ENCODE peak calls at places on chromosomes 6 and 20, in four cellular contexts. B is ascending aorta, P is DND-41, Z is HFF-Myc. O is an unnamed sample.

GRCh38 chr20:56609321-56609720 is 19.8 kb upstream of the TFAP2C start:
- DNase-seq in B (no peak), Z (no peak), P (no peak), O (no peak)

GRCh38 chr6:141521440-141521839 is 611.3 kb upstream of the GJE1 start:
- DNase-seq in Z (no peak), P (no peak), B (no peak), O (no peak)

GRCh38 chr20:57214427-57214826 is 52.0 kb downstream of the BMP7 start:
- DNase-seq in Z (no peak), B (no peak), P (no peak), O (no peak)

GRCh38 chr6:26411751-26412150 is 9.7 kb downstream of the BTN3A1 start:
- DNase-seq in P (no peak), B (no peak), Z (no peak), O (no peak)

GRCh38 chr20:34709836-34710567 is 5.9 kb downstream of the TP53INP2 start:
- DNase-seq in B (peak; percentile 80), Z (no peak), P (no peak), O (no peak)

GRCh38 chr6:145116591-145117178 is 618.6 kb downstream of the EPM2A start:
- DNase-seq in Z (no peak), P (no peak), B (no peak), O (no peak)

GRCh38 chr20:50595988-50596693 is 86.0 kb downstream of the PTPN1 start:
- DNase-seq in P (no peak), B (no peak), Z (no peak), O (no peak)

GRCh38 chr6:116971959-116972358 is 94.9 kb downstream of the RFX6 start:
- DNase-seq in B (no peak), P (peak; percentile 44), Z (peak; percentile 3), O (peak; percentile 44)

GRCh38 chr20:9300534-9300933 is 213.9 kb upstream of the LAMP5 start:
- DNase-seq in B (no peak), P (no peak), Z (no peak), O (no peak)

GRCh38 chr6:142816024-142816423 is 129.0 kb downstream of the HIVEP2 start:
- DNase-seq in Z (no peak), B (no peak), P (no peak), O (no peak)

GRCh38 chr6:142790257-142790656 is 154.7 kb downstream of the HIVEP2 start:
- DNase-seq in P (no peak), Z (no peak), B (no peak), O (peak; percentile 19)

GRCh38 chr20:40955326-40955725 is 73.3 kb upstream of the TOP1 start:
- DNase-seq in Z (no peak), P (no peak), B (no peak), O (no peak)

DNA sequence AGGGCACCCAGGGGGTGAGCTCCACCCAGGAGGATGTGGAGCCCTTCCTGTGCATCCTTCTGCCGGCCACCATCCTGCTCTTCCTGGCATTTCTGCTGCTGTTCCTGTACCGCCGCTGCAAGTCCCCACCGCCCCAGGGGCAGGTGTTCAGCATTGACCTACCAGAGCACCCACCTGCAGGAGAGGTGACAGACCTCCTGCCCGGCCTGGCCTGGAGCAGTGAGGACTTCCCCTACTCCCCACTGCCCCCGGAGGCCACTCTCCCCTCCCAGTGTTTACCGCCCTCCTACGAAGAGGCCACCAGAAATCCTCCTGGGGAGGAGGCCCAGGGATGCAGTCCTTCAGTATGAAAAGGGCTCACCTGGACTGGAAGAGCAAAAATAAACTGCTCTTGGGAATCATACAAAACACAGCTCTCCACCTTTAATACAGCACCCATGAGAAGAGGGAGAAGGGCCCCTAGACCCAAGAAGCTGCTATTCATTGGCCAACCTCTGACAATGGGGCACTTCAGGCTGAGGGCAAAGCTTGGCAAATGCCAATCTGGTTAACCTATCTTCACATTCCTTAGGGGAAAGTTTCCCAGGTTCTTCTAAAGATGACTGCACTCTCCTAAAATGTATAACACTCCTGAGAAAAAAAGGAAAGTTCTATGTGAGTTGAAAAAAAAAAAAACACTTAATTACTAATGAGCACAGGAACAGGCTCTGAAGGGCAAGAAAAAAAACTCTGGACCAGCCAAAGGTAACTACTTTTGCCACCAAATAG is 5.0 kb downstream of the SMIM28 start:
- DNase-seq in Z (no peak), B (no peak), P (no peak), O (no peak)
- TF ChIP-seq CTCF in Z (no peak), B (no peak), P (peak; percentile 8), O (no peak)

GRCh38 chr6:137489410-137490371 is 4.5 kb downstream of the OLIG3 start:
- DNase-seq in B (no peak), Z (no peak), P (no peak), O (no peak)

GRCh38 chr6:137487947-137488735 is 6.1 kb downstream of the OLIG3 start:
- DNase-seq in P (no peak), B (no peak), Z (no peak), O (no peak)

GRCh38 chr6:137487181-137487910 is 6.8 kb downstream of the OLIG3 start:
- DNase-seq in Z (no peak), P (no peak), B (no peak), O (no peak)

GRCh38 chr6:137490506-137490905 is 3.7 kb downstream of the OLIG3 start:
- DNase-seq in P (no peak), B (no peak), Z (no peak), O (no peak)

GRCh38 chr6:137488736-137489409 is 5.3 kb downstream of the OLIG3 start:
- DNase-seq in P (no peak), B (no peak), Z (no peak), O (no peak)
- H3K4me3 ChIP-seq in P (no peak overlapping the region), B (peak overlapping the region; percentile 21), Z (no peak overlapping the region), O (no peak overlapping the region)

GRCh38 chr6:36807750-36808149 is 31.5 kb downstream of the CPNE5 start:
- DNase-seq in Z (no peak), B (no peak), P (no peak), O (no peak)

GRCh38 chr6:36807143-36807542 is 32.1 kb downstream of the CPNE5 start:
- DNase-seq in B (no peak), Z (no peak), P (no peak), O (no peak)

GRCh38 chr6:36805107-36805797 is 34.0 kb downstream of the CPNE5 start:
- DNase-seq in P (no peak), B (no peak), Z (no peak), O (no peak)

GRCh38 chr6:36804549-36804948 is 34.7 kb downstream of the CPNE5 start:
- DNase-seq in B (no peak), P (no peak), Z (no peak), O (no peak)

GRCh38 chr6:36805917-36806316 is 33.3 kb downstream of the CPNE5 start:
- DNase-seq in Z (no peak), B (no peak), P (no peak), O (no peak)
- TF ChIP-seq CTCF in Z (no peak), B (no peak), P (no peak), O (no peak)

GRCh38 chr6:100456881-100457220 is 7.9 kb downstream of the SIM1 start:
- DNase-seq in B (no peak), P (no peak), Z (no peak), O (no peak)

GRCh38 chr6:100456178-100456880 is 8.4 kb downstream of the SIM1 start:
- DNase-seq in P (no peak), B (no peak), Z (no peak), O (no peak)

GRCh38 chr6:100454571-100455229 is 10.0 kb downstream of the SIM1 start:
- DNase-seq in P (no peak), Z (no peak), B (no peak), O (no peak)

GRCh38 chr6:100453701-100454521 is 10.8 kb downstream of the SIM1 start:
- DNase-seq in B (no peak), P (no peak), Z (no peak), O (peak; percentile 70)

GRCh38 chr6:100455230-100456124 is 9.2 kb downstream of the SIM1 start:
- DNase-seq in P (no peak), Z (no peak), B (no peak), O (no peak)
- H3K4me3 ChIP-seq in P (no peak overlapping the region), Z (peak overlapping the region; percentile 89), B (no peak overlapping the region), O (no peak overlapping the region)

DNA sequence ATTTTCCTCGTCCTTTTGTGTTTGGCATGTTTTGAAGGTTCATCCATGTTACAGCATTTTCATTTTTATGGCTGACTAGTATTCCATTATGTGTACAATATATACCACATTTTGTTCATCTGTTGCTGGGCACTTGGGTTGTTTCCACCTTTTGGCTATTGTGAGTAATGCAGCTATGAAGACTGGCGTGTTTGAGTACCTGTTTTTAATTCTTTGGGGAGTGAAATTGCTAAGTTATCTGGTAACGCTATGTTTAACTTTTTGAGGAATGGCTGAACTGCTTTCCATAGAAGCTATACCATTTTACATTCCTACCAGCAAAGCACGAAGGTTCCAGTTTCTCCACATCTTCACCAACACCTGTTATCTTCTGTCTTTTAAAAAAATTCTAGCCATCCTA is 37.0 kb upstream of the MYL9 start:
- DNase-seq in P (no peak), Z (no peak), B (no peak), O (no peak)
- TF ChIP-seq CTCF in P (no peak), Z (peak; percentile 3), B (no peak), O (no peak)

GRCh38 chr6:34692280-34692679 is 4.3 kb downstream of the ILRUN start:
- DNase-seq in B (no peak), P (no peak), Z (no peak), O (no peak)
- H3K4me3 ChIP-seq in B (no peak overlapping the region), P (no peak overlapping the region), Z (no peak overlapping the region), O (no peak overlapping the region)